ENCODE peak calls at places on chromosome 20, in four cellular contexts. C is transverse colon, N is ovary, J is A549. O is an unnamed sample. For H3K4me1, the result is how much of the 10 kb centered on the place peaks cover.

GRCh38 chr20:5729348-5729747 is 20.9 kb upstream of the SHLD1 start:
- DNase-seq in C (no peak), N (no peak), J (no peak), O (no peak)

GRCh38 chr20:6468751-6469150 is 298.7 kb upstream of the BMP2 start:
- DNase-seq in C (no peak), N (no peak), J (no peak), O (no peak)

GRCh38 chr20:31816221-31816620 is 2.9 kb upstream of the MYLK2 start:
- DNase-seq in C (no peak), N (no peak), J (no peak), O (no peak)

GRCh38 chr20:62117658-62118057 is 4.6 kb upstream of the LSM14B start:
- DNase-seq in C (peak), N (no peak), J (no peak), O (peak)

GRCh38 chr20:8654486-8654885 is 414.4 kb upstream of the PLCB4 start:
- DNase-seq in C (no peak), N (no peak), J (no peak), O (no peak)

GRCh38 chr20:25196701-25197120 is 1.2 kb downstream of the ENTPD6 start:
- DNase-seq in C (no peak), N (no peak), J (peak), O (no peak)

GRCh38 chr20:29298759-29299613 is 1958.5 kb upstream of the DEFB115 start:
- DNase-seq in C (no peak), N (no peak), J (no peak), O (no peak)

GRCh38 chr20:35021063-35021462 is 65.4 kb downstream of the MYH7B start:
- DNase-seq in C (no peak), N (no peak), J (no peak), O (no peak)

GRCh38 chr20:49479785-49480184 is 2.7 kb downstream of the KCNB1 start:
- DNase-seq in C (no peak), N (no peak), J (no peak), O (no peak)
- H3K4me1 ChIP-seq in C (under half), N (under half), J (under half), O (under half)

GRCh38 chr20:57352305-57352704 is 1.2 kb downstream of the RAE1 start:
- DNase-seq in C (no peak), N (no peak), J (no peak), O (no peak)
- H3K27ac ChIP-seq in C (no peak), N (no peak), J (no peak), O (no peak)

GRCh38 chr20:38829296-38829875 is 23.9 kb downstream of the PPP1R16B start:
- DNase-seq in C (no peak), N (no peak), J (no peak), O (no peak)

GRCh38 chr20:38828514-38829295 is 23.2 kb downstream of the PPP1R16B start:
- DNase-seq in C (no peak), N (no peak), J (no peak), O (no peak)

GRCh38 chr20:38825571-38825900 is 20.0 kb downstream of the PPP1R16B start:
- DNase-seq in C (no peak), N (no peak), J (no peak), O (no peak)

GRCh38 chr20:38827770-38828281 is 22.3 kb downstream of the PPP1R16B start:
- DNase-seq in C (no peak), N (no peak), J (no peak), O (no peak)

DNA sequence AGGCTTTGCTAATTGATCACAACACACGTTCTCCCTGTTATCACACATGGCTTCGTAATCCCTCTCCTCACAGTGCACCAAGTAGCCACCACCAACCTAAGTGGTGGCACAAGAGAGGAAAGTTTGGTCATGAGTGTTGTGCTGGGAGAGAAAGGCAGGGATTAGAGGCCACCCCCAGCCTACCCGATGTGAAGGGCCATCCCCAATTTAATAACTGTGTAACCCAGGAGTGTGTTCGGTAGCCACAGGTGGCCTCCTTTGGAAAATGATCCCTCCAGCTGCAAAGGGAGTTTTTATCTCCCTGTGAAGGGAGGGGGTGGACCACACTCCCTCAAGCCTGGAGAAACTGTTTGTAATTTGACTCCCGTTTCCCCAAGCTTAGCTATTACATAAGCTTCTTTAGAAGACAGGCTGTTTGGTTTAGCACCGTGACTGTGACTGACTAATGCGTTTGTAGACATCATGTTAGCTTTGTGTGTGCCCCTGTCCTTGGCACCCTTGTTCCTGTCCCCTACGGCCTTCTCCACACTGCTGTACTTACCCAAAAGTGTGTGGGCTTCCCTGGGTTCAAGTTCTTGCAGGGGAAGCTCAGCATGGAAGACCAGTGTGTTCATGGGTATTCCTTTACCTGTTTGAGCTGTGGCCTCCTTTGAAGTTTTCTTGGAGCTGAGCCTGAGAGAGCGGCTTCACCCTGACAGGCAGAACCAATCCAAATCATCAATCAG is 20.6 kb downstream of the PPP1R16B start:
- DNase-seq in C (no peak), N (no peak), J (peak), O (no peak)
- TF ChIP-seq EP300 in C (no peak), N (no peak), J (no peak), O (no peak)

GRCh38 chr20:39674842-39675241 is 712.7 kb downstream of the DHX35 start:
- DNase-seq in C (no peak), N (no peak), J (no peak), O (no peak)

GRCh38 chr20:39676236-39676635 is 714.1 kb downstream of the DHX35 start:
- DNase-seq in C (peak), N (no peak), J (no peak), O (no peak)

GRCh38 chr20:39670987-39671386 is 708.8 kb downstream of the DHX35 start:
- DNase-seq in C (no peak), N (no peak), J (no peak), O (no peak)

DNA sequence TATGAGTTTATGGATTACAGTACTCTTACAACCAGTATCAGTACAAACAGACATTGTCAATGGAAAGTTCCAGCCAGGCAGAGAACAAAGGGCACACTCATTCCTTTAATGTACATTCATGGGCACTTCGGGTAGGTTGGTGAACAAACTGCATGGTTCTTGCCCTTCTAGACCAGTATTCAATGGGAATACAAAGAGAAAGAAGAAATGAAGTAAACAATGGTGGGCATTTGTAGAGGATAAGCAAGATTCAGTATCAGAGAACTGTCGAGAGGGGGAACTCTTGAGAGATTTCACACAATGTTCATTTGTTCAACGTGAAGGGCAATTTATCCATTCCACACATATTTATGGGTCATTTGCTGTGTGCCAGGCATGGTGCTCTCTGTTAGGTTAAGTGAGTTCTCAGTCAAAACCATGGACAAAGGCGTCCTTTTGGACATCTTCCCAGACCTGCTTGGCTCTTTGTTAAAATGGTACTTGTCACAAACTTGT is 714.8 kb downstream of the DHX35 start:
- DNase-seq in C (peak), N (no peak), J (no peak), O (no peak)
- H3K4me1 ChIP-seq in C (under half), N (under half), J (under half), O (under half)

GRCh38 chr20:59222239-59222981 is 58.8 kb downstream of the ZNF831 start:
- DNase-seq in C (peak), N (peak), J (peak), O (peak)
- H3K27ac ChIP-seq in C (peak), N (no peak), J (peak), O (peak)

DNA sequence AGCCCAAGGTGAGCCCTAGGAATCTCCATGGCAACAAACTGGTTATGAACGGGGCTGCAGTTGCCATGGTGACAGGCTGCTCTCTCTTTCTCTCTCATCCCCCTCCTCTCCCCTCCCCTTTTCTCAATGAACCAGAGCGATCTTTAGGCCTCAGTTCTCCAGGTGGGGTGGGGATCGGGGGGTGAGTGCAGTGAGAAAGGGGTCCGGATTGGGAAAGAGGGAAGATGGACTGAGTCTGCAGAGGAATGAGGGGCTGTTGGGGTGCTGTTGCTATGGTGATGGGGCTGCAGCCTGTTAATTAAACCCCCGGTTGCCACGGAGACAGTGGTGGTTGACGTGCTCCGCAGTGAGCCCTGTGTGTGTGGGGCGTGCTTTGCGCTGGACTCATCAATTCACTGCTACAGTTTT is 3.6 kb upstream of the SLC12A5 start:
- DNase-seq in C (no peak), N (no peak), J (no peak), O (no peak)
- TF ChIP-seq EP300 in C (no peak), N (no peak), J (no peak), O (no peak)

DNA sequence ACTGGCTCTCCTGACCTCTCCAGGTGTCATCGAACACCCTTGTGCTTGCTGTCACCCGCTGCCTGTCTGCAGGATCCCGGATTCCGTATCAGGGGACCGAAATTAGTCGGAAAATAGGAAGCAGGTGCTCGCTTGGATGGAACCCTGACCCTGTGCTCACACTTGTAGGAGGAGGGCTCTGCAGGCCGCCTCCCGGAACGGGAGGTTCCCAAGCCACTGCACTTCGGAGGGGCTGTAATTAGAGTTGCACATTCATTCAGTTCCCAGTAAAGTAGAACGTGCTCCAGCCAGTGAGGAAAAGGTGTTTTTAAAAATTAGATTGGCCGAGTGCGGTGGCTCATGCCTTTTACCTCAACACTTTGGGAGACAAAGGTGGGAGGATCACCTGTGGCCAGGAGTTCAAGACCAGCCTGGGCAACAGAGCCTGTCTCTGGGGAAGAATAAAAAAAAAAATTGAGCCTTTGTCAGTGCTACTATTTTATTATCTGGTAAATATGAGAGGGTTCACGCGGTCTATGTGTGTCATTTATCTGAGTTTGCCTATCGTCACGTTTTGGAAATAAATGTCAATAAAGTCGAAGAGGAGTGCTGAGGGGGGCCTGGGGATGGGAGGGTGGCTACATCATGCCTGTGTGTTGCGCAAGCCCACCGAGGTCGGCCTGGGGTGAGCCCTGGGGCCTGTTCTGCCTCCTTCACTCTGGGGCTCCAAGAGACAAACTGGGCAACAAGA is 1.5 kb upstream of the GMEB2 start:
- DNase-seq in C (peak), N (peak), J (peak), O (peak)
- H3K4me1 ChIP-seq in C (under half), N (under half), J (under half), O (under half)

O was measured in stomach.